ENCODE peak calls at places on chromosome 3, in six cellular contexts. W is fibroblast of mammary gland; M is activated naive CD8-positive, alpha-beta T cell treated with anti-CD3 and anti-CD28 coated beads for 36 hours; Y is CD8-positive, alpha-beta memory T cell; O is activated CD8-positive, alpha-beta memory T cell treated with anti-CD3 and anti-CD28 coated beads for 48 hours; F is ELR. B is an unnamed sample.

GRCh38 chr3:124701687-124702086 is 28.6 kb upstream of the UMPS start:
- DNase-seq in W (peak), M (no peak), Y (no peak), O (no peak), F (peak), B (no peak)

GRCh38 chr3:139472380-139473010 is 3.8 kb downstream of the RBP2 start:
- DNase-seq in W (no peak), M (no peak), Y (no peak), O (no peak), F (no peak), B (no peak)

GRCh38 chr3:39809995-39810595 is 686 bp downstream of the MYRIP start:
- DNase-seq in W (no peak), M (no peak), Y (no peak), O (no peak), F (no peak), B (no peak)

GRCh38 chr3:87088984-87089841 is 98.3 kb upstream of the VGLL3 start:
- DNase-seq in W (peak), M (peak), Y (no peak), O (no peak), F (peak), B (peak)

GRCh38 chr3:27166888-27167287 is 202.3 kb downstream of the NEK10 start:
- DNase-seq in W (peak), M (no peak), Y (no peak), O (no peak), F (peak), B (no peak)

GRCh38 chr3:26712211-26713026 is 89.8 kb downstream of the LRRC3B start:
- DNase-seq in W (peak), M (no peak), Y (no peak), O (no peak), F (peak), B (no peak)

GRCh38 chr3:162096874-162097273 is 600.3 kb downstream of the OTOL1 start:
- DNase-seq in W (peak), M (no peak), Y (no peak), O (no peak), F (peak), B (no peak)

GRCh38 chr3:193742628-193743027 is 149.6 kb downstream of the OPA1 start:
- DNase-seq in W (no peak), M (no peak), Y (no peak), O (no peak), F (no peak), B (no peak)

GRCh38 chr3:122694966-122695365 is 14.3 kb downstream of the PARP14 start:
- DNase-seq in W (no peak), M (no peak), Y (no peak), O (no peak), F (no peak), B (no peak)

GRCh38 chr3:33482126-33482525 is 41.9 kb upstream of the UBP1 start:
- DNase-seq in W (peak), M (no peak), Y (no peak), O (no peak), F (no peak), B (no peak)

GRCh38 chr3:194281766-194282165 is 69.4 kb downstream of the CPN2 start:
- DNase-seq in W (no peak), M (no peak), Y (no peak), O (no peak), F (no peak), B (no peak)

GRCh38 chr3:184155644-184156521 is 706 bp downstream of the DVL3 start:
- DNase-seq in W (no peak), M (peak), Y (peak), O (peak), F (peak), B (no peak)

GRCh38 chr3:127454051-127454450 is 136.5 kb downstream of the TPRA1 start:
- DNase-seq in W (no peak), M (no peak), Y (no peak), O (no peak), F (no peak), B (peak)

GRCh38 chr3:118909751-118910150 is 124.9 kb downstream of the IGSF11 start:
- DNase-seq in W (peak), M (no peak), Y (no peak), O (no peak), F (peak), B (no peak)

GRCh38 chr3:168341965-168342719 is 246.4 kb upstream of the GOLIM4 start:
- DNase-seq in W (no peak), M (no peak), Y (no peak), O (no peak), F (no peak), B (no peak)

GRCh38 chr3:161104561-161105551 is at the start of gene B3GALNT1:
- DNase-seq in W (peak), M (peak), Y (peak), O (no peak), F (peak), B (peak)

GRCh38 chr3:63872135-63872924 is 8.7 kb downstream of the ATXN7 start:
- DNase-seq in W (peak), M (no peak), Y (no peak), O (no peak), F (peak), B (no peak)

GRCh38 chr3:118781879-118782278 is 252.8 kb downstream of the IGSF11 start:
- DNase-seq in W (no peak), M (no peak), Y (no peak), O (no peak), F (no peak), B (no peak)

GRCh38 chr3:126964950-126965349 is 18.0 kb upstream of the PLXNA1 start:
- DNase-seq in W (no peak), M (no peak), Y (no peak), O (no peak), F (no peak), B (no peak)

GRCh38 chr3:152298393-152299242 is 29.9 kb downstream of the MBNL1 start:
- DNase-seq in W (peak), M (peak), Y (peak), O (no peak), F (peak), B (peak)

GRCh38 chr3:115040673-115041286 is 106.3 kb downstream of the ZBTB20 start:
- DNase-seq in W (peak), M (peak), Y (peak), O (peak), F (peak), B (no peak)

GRCh38 chr3:15794842-15795562 is 2.8 kb downstream of the ANKRD28 start:
- DNase-seq in W (no peak), M (no peak), Y (no peak), O (no peak), F (peak), B (no peak)

GRCh38 chr3:126040386-126040785 is 43.5 kb downstream of the SLC41A3 start:
- DNase-seq in W (no peak), M (no peak), Y (no peak), O (no peak), F (no peak), B (no peak)

GRCh38 chr3:2099028-2099671 is 484 bp downstream of the CNTN4 start:
- DNase-seq in W (no peak), M (no peak), Y (no peak), O (no peak), F (no peak), B (no peak)

GRCh38 chr3:126351086-126351770 is 6.0 kb downstream of the KLF15 start:
- DNase-seq in W (no peak), M (no peak), Y (no peak), O (no peak), F (no peak), B (no peak)

GRCh38 chr3:151660890-151661289 is 72.8 kb upstream of the AADACL2 start:
- DNase-seq in W (peak), M (no peak), Y (no peak), O (no peak), F (peak), B (no peak)

GRCh38 chr3:5806192-5806591 is 618.7 kb downstream of the EDEM1 start:
- DNase-seq in W (no peak), M (no peak), Y (no peak), O (no peak), F (no peak), B (no peak)

GRCh38 chr3:193911784-193912183 is 224.2 kb upstream of the HES1 start:
- DNase-seq in W (no peak), M (no peak), Y (no peak), O (no peak), F (no peak), B (no peak)

GRCh38 chr3:143783856-143784370 is 64.4 kb downstream of the SLC9A9 start:
- DNase-seq in W (no peak), M (no peak), Y (no peak), O (no peak), F (no peak), B (no peak)

GRCh38 chr3:133464573-133464972 is 64.7 kb downstream of the BFSP2 start:
- DNase-seq in W (peak), M (no peak), Y (no peak), O (no peak), F (peak), B (no peak)

GRCh38 chr3:114362815-114363214 is 69.0 kb downstream of the TIGIT start:
- DNase-seq in W (peak), M (no peak), Y (no peak), O (no peak), F (peak), B (no peak)

GRCh38 chr3:147940400-147940799 is 531.2 kb downstream of the ZIC1 start:
- DNase-seq in W (no peak), M (no peak), Y (no peak), O (no peak), F (no peak), B (no peak)

B was measured in Right ventricle myocardium inferior.